ENCODE peak calls at places on chromosomes 5 and 9, in ten cellular contexts. Z is stimulated activated CD8-positive, alpha-beta memory T cell treated with anti-CD3 and anti-CD28 coated beads, Interleukin-4, amount 100 ng/mL, for 4 hours; Q is sciatic nerve; M is A172; P is Right ventricle myocardium superior; A is iris pigment epithelial cell; I is breast epithelium; V is MM.1S; H is RPMI7951; E is GM10248. N is an unnamed sample.

GRCh38 chr5:45162974-45163373 is 354.2 kb downstream of the MRPS30 start:
- DNase-seq in Z (no peak), V (no peak), H (peak), Q (no peak), E (no peak), I (no peak), P (no peak), M (no peak), A (no peak), N (no peak)

GRCh38 chr5:38607396-38607795 is 51.0 kb upstream of the LIFR start:
- DNase-seq in V (no peak), A (peak), Q (no peak), M (no peak), E (no peak), P (no peak), I (no peak), Z (no peak), H (peak), N (no peak)

GRCh38 chr9:70169222-70169621 is 89.6 kb upstream of the SMC5 start:
- DNase-seq in M (no peak), A (no peak), H (no peak), P (no peak), Q (no peak), V (no peak), I (no peak), Z (no peak), E (no peak), N (no peak)

GRCh38 chr5:177531209-177531940 is 14.6 kb upstream of the DDX41 start:
- DNase-seq in H (no peak), M (no peak), I (peak), V (no peak), E (no peak), Z (no peak), P (no peak), A (no peak), Q (peak), N (no peak)

GRCh38 chr9:78973906-78974305 is 597.9 kb upstream of the TLE4 start:
- DNase-seq in Z (no peak), V (peak), M (peak), Q (no peak), P (no peak), E (no peak), A (peak), H (peak), I (no peak), N (no peak)

GRCh38 chr9:4489919-4490704 is at the start of gene SLC1A1:
- DNase-seq in I (peak), E (peak), P (peak), V (no peak), H (peak), Q (peak), A (peak), Z (no peak), M (peak), N (no peak)

GRCh38 chr5:127088226-127088625 is 14.9 kb upstream of the C5orf63 start:
- DNase-seq in H (peak), I (no peak), A (peak), V (no peak), E (no peak), M (peak), Q (no peak), P (no peak), Z (no peak), N (no peak)

GRCh38 chr9:5630038-5630507 is 1.2 kb downstream of the RIC1 start:
- DNase-seq in E (no peak), P (no peak), V (peak), I (no peak), A (peak), H (peak), M (peak), Q (no peak), Z (no peak), N (no peak)

GRCh38 chr9:671997-672396 is 169.5 kb upstream of the DMRT1 start:
- DNase-seq in V (no peak), A (no peak), I (no peak), H (no peak), P (no peak), Z (no peak), Q (no peak), M (no peak), E (no peak), N (no peak)

GRCh38 chr5:60835554-60835953 is 8.5 kb downstream of the ELOVL7 start:
- DNase-seq in E (no peak), I (no peak), P (no peak), H (no peak), V (no peak), Q (no peak), M (no peak), A (peak), Z (no peak), N (no peak)

GRCh38 chr9:130701059-130702022 is 7.8 kb downstream of the EXOSC2 start:
- DNase-seq in M (peak), V (peak), H (no peak), Z (peak), P (peak), E (peak), A (peak), Q (peak), I (no peak), N (no peak)

GRCh38 chr5:108720416-108720815 is 27.3 kb upstream of the FER start:
- DNase-seq in P (no peak), M (peak), Z (no peak), A (no peak), V (no peak), E (peak), I (no peak), Q (no peak), H (no peak), N (no peak)

GRCh38 chr9:134044944-134045343 is 19.7 kb downstream of the BRD3OS start:
- DNase-seq in Z (no peak), Q (no peak), V (no peak), I (no peak), A (no peak), P (peak), M (no peak), H (no peak), E (no peak), N (no peak)

GRCh38 chr9:104810421-104811339 is 46.8 kb downstream of the NIPSNAP3B start:
- DNase-seq in P (peak), V (no peak), E (no peak), I (no peak), Z (no peak), Q (no peak), M (peak), H (peak), A (peak), N (no peak)

GRCh38 chr5:143063175-143063970 is 293.2 kb downstream of the ARHGAP26 start:
- DNase-seq in H (peak), M (no peak), I (no peak), Z (no peak), A (no peak), V (no peak), P (peak), Q (peak), E (no peak), N (no peak)

GRCh38 chr9:75378036-75378435 is 289.7 kb downstream of the OSTF1 start:
- DNase-seq in V (no peak), E (no peak), Q (peak), H (no peak), P (peak), M (no peak), Z (no peak), A (no peak), I (no peak), N (no peak)

GRCh38 chr5:54477941-54478478 is 22.5 kb downstream of the HSPB3 start:
- DNase-seq in V (no peak), M (no peak), P (no peak), E (no peak), I (no peak), Z (no peak), H (no peak), A (no peak), Q (no peak), N (no peak)

GRCh38 chr5:39109616-39110015 is 35.4 kb upstream of the RICTOR start:
- DNase-seq in H (no peak), Q (no peak), E (no peak), I (no peak), Z (no peak), A (no peak), P (no peak), M (no peak), V (no peak), N (no peak)

GRCh38 chr9:16254674-16255073 is 615.8 kb downstream of the BNC2 start:
- DNase-seq in V (no peak), M (no peak), P (no peak), A (no peak), I (no peak), E (no peak), H (no peak), Z (no peak), Q (no peak), N (no peak)

GRCh38 chr5:89147026-89147425 is 264.0 kb upstream of the MEF2C start:
- DNase-seq in V (no peak), I (no peak), E (no peak), M (no peak), Z (no peak), P (no peak), H (no peak), A (peak), Q (no peak), N (no peak)

GRCh38 chr5:118224546-118224945 is 763.8 kb downstream of the DTWD2 start:
- DNase-seq in A (peak), Q (no peak), E (no peak), P (no peak), Z (no peak), V (no peak), M (peak), H (peak), I (no peak), N (no peak)

GRCh38 chr9:77604316-77604715 is 43.8 kb downstream of the GNA14 start:
- DNase-seq in A (no peak), I (no peak), Z (no peak), V (no peak), P (no peak), H (no peak), M (no peak), E (no peak), Q (no peak), N (no peak)

GRCh38 chr5:154782326-154782725 is 27.1 kb downstream of the LARP1 start:
- DNase-seq in A (no peak), P (no peak), E (no peak), H (no peak), V (no peak), M (no peak), I (no peak), Z (no peak), Q (no peak), N (no peak)

GRCh38 chr9:6007770-6008168 is 7.7 kb downstream of the RANBP6 start:
- DNase-seq in P (peak), Q (peak), H (peak), I (peak), V (peak), A (peak), M (peak), Z (peak), E (peak), N (no peak)

GRCh38 chr5:126354857-126355731 is 68.1 kb upstream of the GRAMD2B start:
- DNase-seq in M (peak), V (no peak), Z (no peak), P (no peak), A (peak), E (no peak), I (no peak), Q (no peak), H (peak), N (no peak)

GRCh38 chr5:150224483-150225027 is 34.7 kb downstream of the SLC6A7 start:
- DNase-seq in M (no peak), Q (no peak), A (no peak), Z (no peak), I (no peak), E (no peak), V (no peak), H (no peak), P (no peak), N (no peak)

GRCh38 chr9:34628656-34629491 is at the start of gene ARID3C:
- DNase-seq in I (no peak), H (no peak), M (no peak), Z (no peak), Q (no peak), V (peak), E (peak), A (no peak), P (no peak), N (no peak)

N was measured in SK-N-MC.